ENCODE peak calls at places on chromosomes 5 and 9, in five cellular contexts. O is naive thymus-derived CD4-positive, alpha-beta T cell; E is cardiac muscle cell; K is psoas muscle; F is tibial nerve. U is an unnamed sample. For H3K36me3, the result is how much of the 10 kb centered on the place peaks cover.

GRCh38 chr5:65161655-65162054 is 320.1 kb downstream of the ADAMTS6 start:
- DNase-seq in O (no peak), E (no peak), K (no peak), F (no peak), U (no peak)

GRCh38 chr5:180607861-180608571 is 16.7 kb upstream of the SCGB3A1 start:
- DNase-seq in O (no peak), E (no peak), K (peak), F (no peak), U (no peak)

GRCh38 chr9:102518324-102518723 is 476.8 kb upstream of the CYLC2 start:
- DNase-seq in O (no peak), E (no peak), K (no peak), F (no peak), U (no peak)

GRCh38 chr9:94480205-94480604 is 74.7 kb upstream of the PCAT7 start:
- DNase-seq in O (no peak), E (no peak), K (no peak), F (no peak), U (no peak)

GRCh38 chr5:78563621-78564020 is 85.0 kb downstream of the LHFPL2 start:
- DNase-seq in O (no peak), E (no peak), K (no peak), F (no peak), U (no peak)

GRCh38 chr9:117403403-117403811 is 11.4 kb downstream of the ASTN2 start:
- DNase-seq in O (no peak), E (no peak), K (no peak), F (no peak), U (no peak)

GRCh38 chr5:172319708-172320441 is 36.3 kb upstream of the UBTD2 start:
- DNase-seq in O (no peak), E (no peak), K (no peak), F (no peak), U (no peak)

GRCh38 chr5:172904643-172905345 is 54.4 kb upstream of the RPL26L1 start:
- DNase-seq in O (no peak), E (peak), K (peak), F (peak), U (peak)

GRCh38 chr5:72402381-72402890 is 82.3 kb downstream of the PTCD2 start:
- DNase-seq in O (no peak), E (no peak), K (no peak), F (no peak), U (no peak)

GRCh38 chr5:176533390-176533789 is 3.8 kb downstream of the RNF44 start:
- DNase-seq in O (no peak), E (no peak), K (no peak), F (no peak), U (no peak)

GRCh38 chr9:99726758-99727157 is 94.9 kb upstream of the NR4A3 start:
- DNase-seq in O (no peak), E (no peak), K (no peak), F (no peak), U (no peak)

GRCh38 chr9:121322037-121322736 is 47.9 kb downstream of the STOM start:
- DNase-seq in O (no peak), E (peak), K (no peak), F (no peak), U (peak)

GRCh38 chr5:54062958-54063357 is 247.4 kb downstream of the ARL15 start:
- DNase-seq in O (no peak), E (peak), K (no peak), F (no peak), U (no peak)

GRCh38 chr5:60522299-60522915 is 177.6 kb downstream of the DEPDC1B start:
- DNase-seq in O (no peak), E (peak), K (no peak), F (no peak), U (no peak)

GRCh38 chr5:132807163-132807838 is 5.8 kb upstream of the SOWAHA start:
- DNase-seq in O (no peak), E (no peak), K (no peak), F (no peak), U (no peak)

GRCh38 chr9:135906291-135907005 is 898 bp downstream of the CAMSAP1 start:
- DNase-seq in O (peak), E (peak), K (no peak), F (no peak), U (no peak)

GRCh38 chr9:37856551-37856950 is 47.4 kb downstream of the SLC25A51 start:
- DNase-seq in O (no peak), E (no peak), K (no peak), F (no peak), U (no peak)

GRCh38 chr9:94950733-94951590 is 224.5 kb downstream of the AOPEP start:
- DNase-seq in O (no peak), E (peak), K (no peak), F (no peak), U (no peak)

GRCh38 chr5:146607663-146608315 is 91.8 kb upstream of the GPR151 start:
- DNase-seq in O (no peak), E (no peak), K (no peak), F (no peak), U (no peak)

GRCh38 chr9:110875275-110875674 is 163.0 kb downstream of the LPAR1 start:
- DNase-seq in O (no peak), E (no peak), K (peak), F (peak), U (no peak)

GRCh38 chr9:131020388-131020787 is 11.4 kb downstream of the LAMC3 start:
- DNase-seq in O (no peak), E (peak), K (peak), F (no peak), U (peak)

GRCh38 chr5:141564216-141564692 is 54.5 kb downstream of the DIAPH1 start:
- DNase-seq in O (peak), E (peak), K (no peak), F (peak), U (peak)

GRCh38 chr5:89190515-89191265 is 307.7 kb upstream of the MEF2C start:
- DNase-seq in O (no peak), E (no peak), K (no peak), F (no peak), U (no peak)

GRCh38 chr9:86413966-86414880 is 60.0 kb upstream of the TUT7 start:
- DNase-seq in O (no peak), E (peak), K (no peak), F (no peak), U (no peak)

GRCh38 chr5:163968651-163969050 is 463.2 kb downstream of the MAT2B start:
- DNase-seq in O (no peak), E (no peak), K (no peak), F (no peak), U (no peak)

GRCh38 chr5:133531178-133531577 is 81.2 kb downstream of the FSTL4 start:
- DNase-seq in O (no peak), E (no peak), K (no peak), F (no peak), U (no peak)

GRCh38 chr9:38649731-38650363 is 29.5 kb upstream of the ANKRD18A start:
- DNase-seq in O (no peak), E (no peak), K (no peak), F (no peak), U (no peak)

GRCh38 chr5:133344266-133344665 is 268.1 kb downstream of the FSTL4 start:
- DNase-seq in O (no peak), E (no peak), K (no peak), F (no peak), U (no peak)

GRCh38 chr5:79193643-79194042 is 42.3 kb upstream of the JMY start:
- DNase-seq in O (no peak), E (no peak), K (no peak), F (no peak), U (no peak)

DNA sequence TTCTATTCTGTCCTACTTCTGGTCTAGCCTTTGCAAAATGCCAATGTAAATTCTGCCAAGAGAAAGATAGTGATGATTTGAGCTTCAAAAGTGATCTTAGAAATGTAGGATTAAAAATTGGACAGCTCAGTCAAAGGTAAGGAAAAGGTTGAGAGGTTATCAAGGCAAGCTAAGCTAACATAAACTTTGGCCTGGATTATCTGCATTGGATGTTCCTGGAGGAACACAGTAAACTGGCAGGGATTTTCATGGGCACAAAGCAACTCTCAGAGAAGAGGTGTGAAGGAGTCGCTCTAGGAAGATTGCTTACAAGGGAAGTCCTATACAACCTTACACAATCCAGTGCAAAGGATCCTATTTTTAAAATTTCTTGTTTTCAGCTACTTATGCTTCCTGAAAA is 115.2 kb downstream of the JAKMIP2 start:
- DNase-seq in O (no peak), E (no peak), K (no peak), F (no peak), U (no peak)
- H3K36me3 ChIP-seq in O (under half), E (under half), K (under half), F (under half), U (under half)

GRCh38 chr5:33305530-33305929 is 135.2 kb upstream of the TARS1 start:
- DNase-seq in O (no peak), E (no peak), K (no peak), F (no peak), U (no peak)

GRCh38 chr5:33297760-33298216 is 143.0 kb upstream of the TARS1 start:
- DNase-seq in O (no peak), E (no peak), K (no peak), F (no peak), U (no peak)

GRCh38 chr5:33303696-33304095 is 137.1 kb upstream of the TARS1 start:
- DNase-seq in O (no peak), E (no peak), K (no peak), F (no peak), U (no peak)

GRCh38 chr5:33300209-33300742 is 140.5 kb upstream of the TARS1 start:
- DNase-seq in O (no peak), E (no peak), K (no peak), F (no peak), U (no peak)

GRCh38 chr5:33299621-33300208 is 141.1 kb upstream of the TARS1 start:
- DNase-seq in O (no peak), E (peak), K (no peak), F (no peak), U (peak)
- H3K4me3 ChIP-seq in O (no peak), E (no peak), K (no peak), F (no peak), U (no peak)

GRCh38 chr9:77469515-77470197 is 178.5 kb downstream of the GNA14 start:
- DNase-seq in O (no peak), E (peak), K (no peak), F (no peak), U (no peak)
- H3K36me3 ChIP-seq in O (under half), E (under half), K (under half), F (under half), U (under half)

DNA sequence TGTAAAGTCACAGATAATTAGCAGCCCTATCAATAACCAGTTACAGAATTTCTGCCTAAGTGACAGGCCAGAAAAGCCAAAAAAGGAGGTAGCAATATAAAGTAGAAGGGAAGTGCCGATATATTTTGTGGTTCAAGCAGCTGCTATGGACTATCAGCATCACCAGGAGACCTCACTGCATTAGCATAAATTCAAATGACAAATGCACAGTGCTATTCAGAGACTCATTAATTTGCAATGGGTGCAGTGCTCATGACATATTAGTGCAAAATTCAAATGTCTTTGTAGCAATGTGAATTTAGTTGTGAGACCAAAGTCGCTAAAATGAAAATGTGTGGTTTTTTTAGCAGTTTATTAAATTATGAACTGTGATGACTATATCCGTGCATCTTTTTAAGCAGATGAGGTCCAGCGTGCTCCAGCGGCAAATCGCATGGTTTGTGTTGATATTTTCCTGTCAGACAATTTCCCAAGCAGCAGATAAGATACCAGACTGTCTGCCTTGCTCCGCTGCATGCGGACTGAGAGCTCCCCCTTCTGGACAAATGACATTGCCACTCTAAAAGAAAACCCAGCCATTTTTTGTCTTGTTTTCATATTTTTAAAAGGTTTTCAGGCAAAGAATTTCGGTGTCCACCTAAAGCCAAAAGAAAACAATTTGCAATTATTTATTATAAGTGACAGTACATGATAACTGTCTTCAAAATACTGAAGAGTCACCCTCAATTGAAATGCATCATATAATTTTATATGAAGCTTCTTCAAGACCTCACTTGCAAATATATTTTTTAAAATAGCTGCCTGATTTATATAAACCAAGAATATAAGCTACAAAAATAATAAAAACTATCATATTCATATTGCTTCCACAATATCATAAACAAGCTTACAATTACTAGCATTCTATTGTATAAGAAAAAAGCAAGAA is 144.4 kb downstream of the CETN3 start:
- DNase-seq in O (peak), E (peak), K (peak), F (peak), U (peak)
- H3K4me3 ChIP-seq in O (no peak), E (no peak), K (no peak), F (no peak), U (no peak)

GRCh38 chr5:175501759-175502158 is 23.4 kb downstream of the SFXN1 start:
- DNase-seq in O (no peak), E (no peak), K (no peak), F (no peak), U (no peak)
- H3K36me3 ChIP-seq in O (under half), E (under half), K (under half), F (under half), U (under half)

GRCh38 chr5:135543151-135543818 is 7.5 kb upstream of the NEUROG1 start:
- DNase-seq in O (no peak), E (no peak), K (no peak), F (no peak), U (no peak)
- H3K4me3 ChIP-seq in O (peak), E (peak), K (peak), F (peak), U (no peak)

GRCh38 chr9:4796988-4797956 is 4.5 kb downstream of the RCL1 start:
- DNase-seq in O (no peak), E (peak), K (no peak), F (peak), U (no peak)

GRCh38 chr9:4798281-4798680 is 5.5 kb downstream of the RCL1 start:
- DNase-seq in O (no peak), E (no peak), K (no peak), F (no peak), U (no peak)

GRCh38 chr9:4793412-4794005 is 765 bp downstream of the RCL1 start:
- DNase-seq in O (no peak), E (no peak), K (no peak), F (no peak), U (no peak)

GRCh38 chr9:4799775-4800174 is 7.0 kb downstream of the RCL1 start:
- DNase-seq in O (no peak), E (no peak), K (no peak), F (no peak), U (no peak)

GRCh38 chr9:4796530-4796929 is 3.8 kb downstream of the RCL1 start:
- DNase-seq in O (no peak), E (no peak), K (no peak), F (no peak), U (no peak)
- H3K36me3 ChIP-seq in O (under half), E (under half), K (under half), F (under half), U (under half)

U was measured in kidney epithelial cell.